ENCODE peak calls at places on chromosomes 11 and 22, in six cellular contexts. One of them, this sample, is unnamed.

GRCh38 chr11:130428271-130428670 is at the start of gene ADAMTS8:
- DNase-seq in OCI-LY7: no peak
- DNase-seq in mammary epithelial cell: no peak
- DNase-seq in A549: no peak
- DNase-seq in AG04450: no peak
- DNase-seq in heart left ventricle: no peak
- DNase-seq in this sample: no peak

GRCh38 chr11:56521955-56522354 is 21.1 kb downstream of the OR5M11 start:
- DNase-seq in OCI-LY7: peak
- DNase-seq in mammary epithelial cell: no peak
- DNase-seq in A549: peak
- DNase-seq in AG04450: no peak
- DNase-seq in heart left ventricle: no peak
- DNase-seq in this sample: no peak

GRCh38 chr22:39960791-39961746 is 872 bp downstream of the TMA7B start:
- DNase-seq in OCI-LY7: no peak
- DNase-seq in mammary epithelial cell: peak
- DNase-seq in A549: no peak
- DNase-seq in AG04450: peak
- DNase-seq in heart left ventricle: no peak
- DNase-seq in this sample: peak

GRCh38 chr22:47207846-47208554 is 445.6 kb downstream of the TBC1D22A start:
- DNase-seq in OCI-LY7: no peak
- DNase-seq in mammary epithelial cell: no peak
- DNase-seq in A549: no peak
- DNase-seq in AG04450: no peak
- DNase-seq in heart left ventricle: no peak
- DNase-seq in this sample: peak

GRCh38 chr22:17281026-17281809 is 62.0 kb upstream of the ADA2 start:
- DNase-seq in OCI-LY7: no peak
- DNase-seq in mammary epithelial cell: no peak
- DNase-seq in A549: no peak
- DNase-seq in AG04450: no peak
- DNase-seq in heart left ventricle: no peak
- DNase-seq in this sample: no peak

GRCh38 chr11:69859275-69859934 is 40.2 kb upstream of the FGF3 start:
- DNase-seq in OCI-LY7: no peak
- DNase-seq in mammary epithelial cell: no peak
- DNase-seq in A549: peak
- DNase-seq in AG04450: no peak
- DNase-seq in heart left ventricle: no peak
- DNase-seq in this sample: peak

GRCh38 chr11:120121914-120122473 is 15.9 kb downstream of the TRIM29 start:
- DNase-seq in OCI-LY7: no peak
- DNase-seq in mammary epithelial cell: peak
- DNase-seq in A549: no peak
- DNase-seq in AG04450: no peak
- DNase-seq in heart left ventricle: no peak
- DNase-seq in this sample: peak

GRCh38 chr11:72378704-72379383 is 55.5 kb downstream of the CLPB start:
- DNase-seq in OCI-LY7: no peak
- DNase-seq in mammary epithelial cell: no peak
- DNase-seq in A549: no peak
- DNase-seq in AG04450: no peak
- DNase-seq in heart left ventricle: peak
- DNase-seq in this sample: no peak

GRCh38 chr22:19292262-19293230 is 1.0 kb upstream of the CLTCL1 start:
- DNase-seq in OCI-LY7: peak
- DNase-seq in mammary epithelial cell: no peak
- DNase-seq in A549: no peak
- DNase-seq in AG04450: no peak
- DNase-seq in heart left ventricle: peak
- DNase-seq in this sample: no peak

GRCh38 chr11:47264119-47264915 is 5.6 kb upstream of the MADD start:
- DNase-seq in OCI-LY7: no peak
- DNase-seq in mammary epithelial cell: no peak
- DNase-seq in A549: no peak
- DNase-seq in AG04450: peak
- DNase-seq in heart left ventricle: no peak
- DNase-seq in this sample: no peak

GRCh38 chr22:47205562-47205961 is 443.1 kb downstream of the TBC1D22A start:
- DNase-seq in OCI-LY7: no peak
- DNase-seq in mammary epithelial cell: no peak
- DNase-seq in A549: no peak
- DNase-seq in AG04450: no peak
- DNase-seq in heart left ventricle: no peak
- DNase-seq in this sample: no peak

GRCh38 chr11:120940297-120940847 is 83.5 kb upstream of the TBCEL start:
- DNase-seq in OCI-LY7: no peak
- DNase-seq in mammary epithelial cell: no peak
- DNase-seq in A549: no peak
- DNase-seq in AG04450: no peak
- DNase-seq in heart left ventricle: no peak
- DNase-seq in this sample: no peak

GRCh38 chr22:49331223-49331815 is 496.4 kb downstream of the BRD1 start:
- DNase-seq in OCI-LY7: no peak
- DNase-seq in mammary epithelial cell: no peak
- DNase-seq in A549: no peak
- DNase-seq in AG04450: no peak
- DNase-seq in heart left ventricle: no peak
- DNase-seq in this sample: no peak

GRCh38 chr22:46581580-46582244 is 38.5 kb upstream of the GRAMD4 start:
- DNase-seq in OCI-LY7: no peak
- DNase-seq in mammary epithelial cell: no peak
- DNase-seq in A549: no peak
- DNase-seq in AG04450: no peak
- DNase-seq in heart left ventricle: no peak
- DNase-seq in this sample: peak

GRCh38 chr22:20014526-20015186 is 2.0 kb downstream of the ARVCF start:
- DNase-seq in OCI-LY7: no peak
- DNase-seq in mammary epithelial cell: no peak
- DNase-seq in A549: no peak
- DNase-seq in AG04450: no peak
- DNase-seq in heart left ventricle: peak
- DNase-seq in this sample: peak

GRCh38 chr11:10455637-10456487 is 798 bp downstream of the AMPD3 start:
- DNase-seq in OCI-LY7: peak
- DNase-seq in mammary epithelial cell: peak
- DNase-seq in A549: peak
- DNase-seq in AG04450: peak
- DNase-seq in heart left ventricle: peak
- DNase-seq in this sample: peak

GRCh38 chr11:57515332-57516060 is at the start of gene SLC43A1:
- DNase-seq in OCI-LY7: peak
- DNase-seq in mammary epithelial cell: no peak
- DNase-seq in A549: no peak
- DNase-seq in AG04450: no peak
- DNase-seq in heart left ventricle: peak
- DNase-seq in this sample: peak

GRCh38 chr11:120236169-120237107 is 3.5 kb upstream of the POU2F3 start:
- DNase-seq in OCI-LY7: no peak
- DNase-seq in mammary epithelial cell: peak
- DNase-seq in A549: peak
- DNase-seq in AG04450: no peak
- DNase-seq in heart left ventricle: no peak
- DNase-seq in this sample: no peak

GRCh38 chr11:75557649-75558494 is 4.2 kb upstream of the SERPINH1 start:
- DNase-seq in OCI-LY7: no peak
- DNase-seq in mammary epithelial cell: no peak
- DNase-seq in A549: no peak
- DNase-seq in AG04450: peak
- DNase-seq in heart left ventricle: peak
- DNase-seq in this sample: peak

GRCh38 chr11:15119826-15120225 is 5.1 kb downstream of the INSC start:
- DNase-seq in OCI-LY7: no peak
- DNase-seq in mammary epithelial cell: peak
- DNase-seq in A549: no peak
- DNase-seq in AG04450: no peak
- DNase-seq in heart left ventricle: no peak
- DNase-seq in this sample: no peak

GRCh38 chr11:66112041-66112491 is 42.0 kb downstream of the PACS1 start:
- DNase-seq in OCI-LY7: peak
- DNase-seq in mammary epithelial cell: no peak
- DNase-seq in A549: peak
- DNase-seq in AG04450: no peak
- DNase-seq in heart left ventricle: no peak
- DNase-seq in this sample: no peak

GRCh38 chr11:79431535-79431934 is 9.3 kb downstream of the TENM4 start:
- DNase-seq in OCI-LY7: no peak
- DNase-seq in mammary epithelial cell: peak
- DNase-seq in A549: no peak
- DNase-seq in AG04450: no peak
- DNase-seq in heart left ventricle: no peak
- DNase-seq in this sample: no peak

DNA sequence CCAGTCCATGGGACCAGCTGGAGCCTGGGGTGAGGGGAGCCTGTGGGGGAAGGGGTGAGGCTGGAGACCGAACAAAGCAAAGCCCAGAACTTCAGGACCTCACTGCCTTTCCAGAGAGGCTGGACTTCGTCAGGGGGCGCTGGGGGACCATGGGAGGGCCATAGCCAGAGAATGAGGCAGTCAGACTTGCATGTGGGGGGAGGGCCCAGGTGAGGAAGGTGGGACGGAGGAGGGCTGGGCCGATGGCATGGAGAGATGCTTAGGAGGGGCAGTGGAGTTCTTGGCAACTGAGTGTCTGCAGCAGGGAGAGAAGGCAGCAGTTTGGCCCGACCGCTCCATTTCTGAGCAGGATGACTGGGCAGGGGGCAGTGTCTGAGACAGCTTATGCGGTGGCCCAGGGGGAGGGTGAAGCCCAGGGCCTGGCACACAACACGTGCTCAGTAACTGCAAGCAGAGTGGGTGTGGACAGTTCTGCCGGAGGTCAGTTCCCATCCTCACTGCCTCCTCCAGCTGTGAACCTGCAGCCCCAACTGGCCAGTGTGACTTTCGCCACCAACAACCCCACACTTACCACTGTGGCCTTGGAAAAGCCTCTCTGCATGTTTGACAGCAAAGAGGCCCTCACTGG is 796 bp downstream of the UPK3A start:
- DNase-seq in OCI-LY7: no peak
- DNase-seq in mammary epithelial cell: no peak
- DNase-seq in A549: no peak
- DNase-seq in AG04450: no peak
- DNase-seq in heart left ventricle: no peak
- DNase-seq in this sample: no peak
- H3K27ac ChIP-seq in OCI-LY7: no peak
- H3K27ac ChIP-seq in mammary epithelial cell: no peak
- H3K27ac ChIP-seq in A549: no peak
- H3K27ac ChIP-seq in AG04450: no peak
- H3K27ac ChIP-seq in heart left ventricle: no peak
- H3K27ac ChIP-seq in this sample: no peak

GRCh38 chr11:92770981-92771380 is 198.5 kb upstream of the MTNR1B start:
- DNase-seq in OCI-LY7: no peak
- DNase-seq in mammary epithelial cell: no peak
- DNase-seq in A549: no peak
- DNase-seq in AG04450: no peak
- DNase-seq in heart left ventricle: no peak
- DNase-seq in this sample: no peak
- H3K27ac ChIP-seq in OCI-LY7: no peak
- H3K27ac ChIP-seq in mammary epithelial cell: no peak
- H3K27ac ChIP-seq in A549: no peak
- H3K27ac ChIP-seq in AG04450: no peak
- H3K27ac ChIP-seq in heart left ventricle: no peak
- H3K27ac ChIP-seq in this sample: no peak

GRCh38 chr11:74141274-74141695 is 29.5 kb downstream of the C2CD3 start:
- DNase-seq in OCI-LY7: no peak
- DNase-seq in mammary epithelial cell: peak
- DNase-seq in A549: peak
- DNase-seq in AG04450: no peak
- DNase-seq in heart left ventricle: no peak
- DNase-seq in this sample: no peak
- H3K27ac ChIP-seq in OCI-LY7: no peak
- H3K27ac ChIP-seq in mammary epithelial cell: peak
- H3K27ac ChIP-seq in A549: peak
- H3K27ac ChIP-seq in AG04450: no peak
- H3K27ac ChIP-seq in heart left ventricle: no peak
- H3K27ac ChIP-seq in this sample: no peak

GRCh38 chr22:31093090-31093850 is 12.2 kb downstream of the SMTN start:
- DNase-seq in OCI-LY7: no peak
- DNase-seq in mammary epithelial cell: no peak
- DNase-seq in A549: no peak
- DNase-seq in AG04450: no peak
- DNase-seq in heart left ventricle: peak
- DNase-seq in this sample: no peak

GRCh38 chr22:31092161-31092560 is 11.0 kb downstream of the SMTN start:
- DNase-seq in OCI-LY7: no peak
- DNase-seq in mammary epithelial cell: no peak
- DNase-seq in A549: no peak
- DNase-seq in AG04450: no peak
- DNase-seq in heart left ventricle: no peak
- DNase-seq in this sample: no peak

GRCh38 chr22:31095637-31096249 is 11.6 kb downstream of the SELENOM start:
- DNase-seq in OCI-LY7: no peak
- DNase-seq in mammary epithelial cell: no peak
- DNase-seq in A549: no peak
- DNase-seq in AG04450: no peak
- DNase-seq in heart left ventricle: no peak
- DNase-seq in this sample: no peak

GRCh38 chr22:31094741-31095140 is 12.6 kb downstream of the SELENOM start:
- DNase-seq in OCI-LY7: no peak
- DNase-seq in mammary epithelial cell: no peak
- DNase-seq in A549: no peak
- DNase-seq in AG04450: no peak
- DNase-seq in heart left ventricle: no peak
- DNase-seq in this sample: no peak

GRCh38 chr22:31093956-31094622 is 13.0 kb downstream of the SMTN start:
- DNase-seq in OCI-LY7: no peak
- DNase-seq in mammary epithelial cell: no peak
- DNase-seq in A549: no peak
- DNase-seq in AG04450: no peak
- DNase-seq in heart left ventricle: peak
- DNase-seq in this sample: no peak
- H3K27ac ChIP-seq in OCI-LY7: no peak
- H3K27ac ChIP-seq in mammary epithelial cell: no peak
- H3K27ac ChIP-seq in A549: no peak
- H3K27ac ChIP-seq in AG04450: no peak
- H3K27ac ChIP-seq in heart left ventricle: peak
- H3K27ac ChIP-seq in this sample: no peak